ENCODE peak calls at places on chromosomes 7 and 10, in seven cellular contexts. H, U, Y, V, Z, T and A are unnamed samples.

GRCh38 chr10:100802607-100803006 is 57.2 kb downstream of the PAX2 start:
- DNase-seq in H (no peak), U (no peak), Y (no peak), V (peak), Z (no peak), T (no peak), A (no peak)

GRCh38 chr7:41792099-41792498 is 89.2 kb upstream of the INHBA start:
- DNase-seq in H (no peak), U (no peak), Y (no peak), V (no peak), Z (no peak), T (peak), A (no peak)

GRCh38 chr10:61608255-61609040 is 54.3 kb upstream of the CABCOCO1 start:
- DNase-seq in H (no peak), U (no peak), Y (no peak), V (no peak), Z (no peak), T (no peak), A (no peak)

GRCh38 chr10:131452926-131453771 is 141.6 kb upstream of the TCERG1L start:
- DNase-seq in H (peak), U (no peak), Y (peak), V (no peak), Z (peak), T (no peak), A (peak)

GRCh38 chr7:132049462-132050304 is 493.3 kb upstream of the PODXL start:
- DNase-seq in H (peak), U (peak), Y (peak), V (peak), Z (peak), T (peak), A (peak)

GRCh38 chr7:38855389-38855788 is 53.6 kb downstream of the VPS41 start:
- DNase-seq in H (no peak), U (no peak), Y (no peak), V (no peak), Z (no peak), T (no peak), A (no peak)

GRCh38 chr10:109898666-109899577 is 24.4 kb downstream of the XPNPEP1 start:
- DNase-seq in H (no peak), U (no peak), Y (no peak), V (no peak), Z (no peak), T (peak), A (no peak)

GRCh38 chr7:64951250-64951848 is 39.5 kb downstream of the ZNF117 start:
- DNase-seq in H (no peak), U (peak), Y (peak), V (peak), Z (no peak), T (peak), A (peak)

GRCh38 chr10:42960491-42961155 is 116.2 kb upstream of the RET start:
- DNase-seq in H (peak), U (peak), Y (no peak), V (peak), Z (peak), T (peak), A (peak)

GRCh38 chr10:4807803-4808507 is 18.1 kb upstream of the AKR1E2 start:
- DNase-seq in H (no peak), U (peak), Y (no peak), V (no peak), Z (no peak), T (peak), A (peak)

GRCh38 chr10:47311900-47312662 is 10.2 kb upstream of the GDF2 start:
- DNase-seq in H (peak), U (peak), Y (peak), V (peak), Z (peak), T (peak), A (peak)

GRCh38 chr7:7157177-7157886 is 25.0 kb upstream of the C1GALT1 start:
- DNase-seq in H (no peak), U (peak), Y (no peak), V (no peak), Z (no peak), T (peak), A (no peak)

GRCh38 chr10:70293169-70293813 is 9.5 kb upstream of the NPFFR1 start:
- DNase-seq in H (no peak), U (no peak), Y (no peak), V (no peak), Z (no peak), T (no peak), A (peak)

GRCh38 chr10:14476641-14477407 is 146.1 kb upstream of the FRMD4A start:
- DNase-seq in H (no peak), U (no peak), Y (no peak), V (no peak), Z (no peak), T (peak), A (peak)

GRCh38 chr10:24196426-24197039 is 12.4 kb upstream of the KIAA1217 start:
- DNase-seq in H (peak), U (peak), Y (peak), V (peak), Z (peak), T (peak), A (peak)

GRCh38 chr10:119663866-119664698 is 12.9 kb downstream of the BAG3 start:
- DNase-seq in H (no peak), U (no peak), Y (no peak), V (peak), Z (no peak), T (no peak), A (peak)

GRCh38 chr7:98249106-98249505 is 2.9 kb downstream of the TECPR1 start:
- DNase-seq in H (no peak), U (no peak), Y (no peak), V (peak), Z (no peak), T (no peak), A (no peak)

GRCh38 chr10:29784175-29784773 is 149.5 kb upstream of the SVIL start:
- DNase-seq in H (peak), U (peak), Y (no peak), V (peak), Z (no peak), T (peak), A (peak)

GRCh38 chr10:111967547-111967946 is 216.0 kb downstream of the GPAM start:
- DNase-seq in H (no peak), U (no peak), Y (no peak), V (no peak), Z (no peak), T (no peak), A (peak)

GRCh38 chr7:102426268-102427031 is 6.9 kb upstream of the ORAI2 start:
- DNase-seq in H (no peak), U (no peak), Y (no peak), V (no peak), Z (no peak), T (no peak), A (no peak)

GRCh38 chr7:64902806-64903721 is at the start of gene ZNF273:
- DNase-seq in H (peak), U (peak), Y (peak), V (peak), Z (peak), T (peak), A (peak)

GRCh38 chr10:52571018-52571417 is 201.6 kb downstream of the MBL2 start:
- DNase-seq in H (no peak), U (no peak), Y (no peak), V (no peak), Z (no peak), T (peak), A (no peak)

GRCh38 chr7:131581241-131582157 is 25.1 kb upstream of the PODXL start:
- DNase-seq in H (peak), U (no peak), Y (no peak), V (no peak), Z (peak), T (no peak), A (no peak)

GRCh38 chr10:91137822-91138221 is 82.6 kb upstream of the PCGF5 start:
- DNase-seq in H (no peak), U (no peak), Y (no peak), V (no peak), Z (no peak), T (no peak), A (no peak)

GRCh38 chr7:137953043-137953691 is 48.7 kb downstream of the CREB3L2 start:
- DNase-seq in H (no peak), U (peak), Y (no peak), V (no peak), Z (no peak), T (peak), A (peak)

GRCh38 chr7:2680792-2681490 is 7.1 kb upstream of the AMZ1 start:
- DNase-seq in H (peak), U (peak), Y (peak), V (peak), Z (peak), T (peak), A (peak)

GRCh38 chr10:129514568-129515451 is 47.8 kb downstream of the MGMT start:
- DNase-seq in H (no peak), U (no peak), Y (no peak), V (no peak), Z (peak), T (no peak), A (no peak)

GRCh38 chr7:78311176-78311575 is 512.6 kb downstream of the PHTF2 start:
- DNase-seq in H (no peak), U (no peak), Y (no peak), V (no peak), Z (no peak), T (no peak), A (no peak)

GRCh38 chr7:468681-469590 is 50.7 kb downstream of the PDGFA start:
- DNase-seq in H (no peak), U (peak), Y (no peak), V (no peak), Z (no peak), T (peak), A (no peak)

GRCh38 chr10:72007246-72007892 is 43.2 kb downstream of the CHST3 start:
- DNase-seq in H (no peak), U (no peak), Y (no peak), V (no peak), Z (no peak), T (no peak), A (no peak)

GRCh38 chr10:120938822-120939221 is 87.7 kb downstream of the WDR11 start:
- DNase-seq in H (no peak), U (no peak), Y (no peak), V (no peak), Z (no peak), T (no peak), A (no peak)

GRCh38 chr10:21281765-21282484 is 243.6 kb downstream of the SKIDA1 start:
- DNase-seq in H (peak), U (no peak), Y (no peak), V (peak), Z (peak), T (no peak), A (peak)

GRCh38 chr7:92768501-92769360 is 67.6 kb downstream of the CDK6 start:
- DNase-seq in H (no peak), U (peak), Y (no peak), V (no peak), Z (no peak), T (peak), A (no peak)

GRCh38 chr10:116952729-116953128 is 52.3 kb downstream of the SHTN1 start:
- DNase-seq in H (no peak), U (no peak), Y (no peak), V (no peak), Z (no peak), T (no peak), A (no peak)

GRCh38 chr10:123857616-123858015 is 34.0 kb downstream of the CPXM2 start:
- DNase-seq in H (no peak), U (no peak), Y (no peak), V (no peak), Z (peak), T (no peak), A (no peak)

GRCh38 chr7:98137826-98138151 is 31.1 kb downstream of the LMTK2 start:
- DNase-seq in H (no peak), U (no peak), Y (no peak), V (no peak), Z (no peak), T (no peak), A (no peak)

GRCh38 chr10:86389441-86390193 is 23.0 kb upstream of the GRID1 start:
- DNase-seq in H (peak), U (peak), Y (no peak), V (peak), Z (peak), T (peak), A (peak)

GRCh38 chr10:120581496-120581895 is 124.5 kb downstream of the PLPP4 start:
- DNase-seq in H (peak), U (no peak), Y (no peak), V (no peak), Z (no peak), T (no peak), A (peak)

GRCh38 chr10:49598164-49598856 is 11.8 kb upstream of the SLC18A3 start:
- DNase-seq in H (no peak), U (no peak), Y (no peak), V (no peak), Z (no peak), T (no peak), A (no peak)

GRCh38 chr10:60490013-60490412 is 100.3 kb upstream of the ANK3 start:
- DNase-seq in H (no peak), U (peak), Y (no peak), V (no peak), Z (no peak), T (peak), A (no peak)

DNA sequence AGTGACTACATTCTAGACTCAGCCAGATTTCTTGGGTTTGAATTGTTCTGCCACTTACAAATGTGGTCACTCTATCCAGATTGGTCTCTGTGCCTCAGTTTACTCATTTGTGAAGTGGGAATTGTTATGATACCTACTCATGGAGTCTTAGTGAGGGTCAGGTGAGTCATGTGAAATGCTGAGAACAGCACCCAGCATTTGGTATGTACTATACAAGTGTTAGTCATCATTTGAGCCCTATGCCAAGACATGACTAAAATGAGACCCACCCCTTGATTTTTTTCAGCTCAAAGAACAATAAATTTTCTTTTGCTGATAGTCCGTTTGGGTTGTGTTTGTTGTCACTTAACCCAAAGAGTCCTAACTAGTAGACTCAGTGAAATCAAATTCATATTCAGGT is 92.8 kb downstream of the CHN2 start:
- DNase-seq in H (no peak), U (peak), Y (no peak), V (no peak), Z (no peak), T (peak), A (no peak)
- H2BK5ac ChIP-seq in H (no peak), U (no peak), Y (no peak), V (no peak), Z (no peak), T (no peak), A (no peak)

GRCh38 chr10:50981904-50982303 is 92.4 kb upstream of the PRKG1 start:
- DNase-seq in H (no peak), U (no peak), Y (no peak), V (no peak), Z (no peak), T (no peak), A (no peak)

GRCh38 chr10:50982989-50983388 is 91.3 kb upstream of the PRKG1 start:
- DNase-seq in H (no peak), U (no peak), Y (no peak), V (no peak), Z (no peak), T (no peak), A (no peak)

DNA sequence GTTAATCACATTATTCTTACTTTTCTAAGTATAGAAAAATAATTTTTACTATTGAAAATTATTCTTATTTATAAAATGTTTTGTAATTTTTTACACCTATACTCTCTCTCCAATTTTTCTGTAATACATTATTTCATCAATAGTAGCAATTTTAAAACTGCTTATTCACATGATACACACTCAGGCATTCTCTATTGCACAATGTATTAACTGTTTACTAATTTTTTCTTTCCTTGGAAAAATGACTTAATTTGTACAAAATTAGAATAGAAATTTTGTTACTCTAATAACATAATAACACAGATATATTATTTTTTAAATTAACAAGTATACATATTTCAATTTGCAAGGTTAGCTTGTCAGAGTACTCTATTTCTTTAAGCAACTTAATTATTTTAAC is 92.9 kb upstream of the PRKG1 start:
- DNase-seq in H (no peak), U (no peak), Y (no peak), V (no peak), Z (no peak), T (no peak), A (no peak)
- H3K23ac ChIP-seq in H (no peak), U (no peak), Y (no peak), V (no peak), Z (no peak), T (no peak), A (no peak)

GRCh38 chr7:84102213-84102612 is 92.4 kb downstream of the SEMA3A start:
- DNase-seq in H (no peak), U (peak), Y (no peak), V (no peak), Z (no peak), T (peak), A (no peak)
- H3K4ac ChIP-seq in H (no peak), U (no peak), Y (no peak), V (no peak), Z (no peak), T (no peak), A (no peak)

GRCh38 chr7:94843553-94843952 is 63.8 kb upstream of the PPP1R9A start:
- DNase-seq in H (no peak), U (no peak), Y (no peak), V (no peak), Z (no peak), T (no peak), A (no peak)
- H2BK5ac ChIP-seq in H (no peak), U (no peak), Y (no peak), V (no peak), Z (no peak), T (no peak), A (no peak)

DNA sequence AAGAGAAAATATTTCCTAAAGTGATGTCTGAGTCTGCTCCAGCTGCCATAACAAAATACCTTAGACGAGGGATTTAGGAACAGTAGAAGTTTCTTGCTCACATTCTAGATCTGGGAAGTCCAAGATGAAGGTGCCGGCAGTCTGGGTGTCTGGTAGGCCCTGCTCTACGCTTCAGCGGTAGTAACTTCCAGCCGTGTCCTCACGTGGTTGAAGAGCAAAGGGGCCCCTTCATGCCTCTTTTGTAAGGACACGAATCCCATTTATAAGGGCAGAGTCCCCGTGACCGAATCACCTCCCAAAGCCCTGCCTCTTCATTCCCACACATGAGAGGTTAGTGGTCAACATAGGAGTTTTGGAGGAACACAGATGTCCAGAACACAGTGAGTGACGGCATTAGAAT is 52.2 kb upstream of the INPP5A start:
- DNase-seq in H (no peak), U (no peak), Y (no peak), V (no peak), Z (no peak), T (no peak), A (no peak)
- H3K23ac ChIP-seq in H (no peak), U (no peak), Y (no peak), V (no peak), Z (no peak), T (no peak), A (no peak)

DNA sequence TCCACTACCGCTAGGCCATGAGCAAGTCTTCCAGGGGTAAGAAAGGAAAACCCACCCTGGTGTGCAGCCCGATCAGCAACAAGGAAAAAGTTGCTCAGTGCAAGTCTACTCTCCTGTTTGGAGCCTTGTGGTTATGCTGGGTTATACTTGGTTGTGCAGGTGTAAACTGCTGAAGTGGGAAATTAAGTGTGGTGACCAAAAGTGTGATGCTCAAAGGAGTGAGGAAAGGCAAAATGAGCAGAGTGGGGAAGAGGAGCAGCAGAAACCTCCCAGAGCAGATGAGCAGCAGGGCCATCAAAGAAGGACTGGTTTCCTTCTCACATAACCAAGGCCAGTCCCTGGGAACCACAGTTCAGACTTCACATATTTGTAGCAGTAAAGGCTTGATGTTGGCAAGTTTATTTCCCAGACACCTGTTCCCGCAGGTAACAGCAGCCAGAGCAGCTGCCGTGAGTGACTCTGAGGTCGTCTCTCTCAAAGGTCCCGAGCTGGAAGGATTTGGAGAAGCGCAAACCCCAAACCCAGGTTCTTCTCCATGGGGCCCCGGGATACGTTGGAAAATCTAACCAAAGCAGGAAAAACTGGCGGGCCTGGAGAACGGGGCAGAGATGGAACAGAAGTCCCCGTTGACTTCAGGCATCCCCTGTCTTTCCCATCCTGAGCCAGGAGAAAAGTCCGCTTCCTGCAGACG is 607 bp upstream of the SMO start:
- DNase-seq in H (no peak), U (peak), Y (no peak), V (no peak), Z (no peak), T (no peak), A (no peak)
- H3K4ac ChIP-seq in H (no peak), U (no peak), Y (no peak), V (no peak), Z (no peak), T (peak), A (no peak)

DNA sequence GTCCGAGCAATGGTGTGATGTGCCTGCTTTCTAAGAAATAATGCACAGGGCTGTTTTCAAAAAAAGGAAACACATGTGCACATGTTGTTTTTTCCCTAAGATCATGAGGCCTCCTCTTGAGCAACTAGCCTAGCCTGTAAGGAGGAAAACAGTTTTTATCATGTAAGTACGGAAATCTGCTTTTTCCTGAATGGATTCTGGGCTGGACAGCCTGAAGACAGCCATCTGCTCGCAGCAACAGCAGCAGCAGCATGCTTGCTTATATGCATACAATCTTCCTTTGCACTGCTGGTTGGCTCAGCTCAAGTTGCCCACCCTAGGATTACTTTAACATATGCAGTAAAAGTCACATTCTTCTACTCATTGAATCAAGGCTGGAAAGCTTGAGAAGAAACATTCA is 87.0 kb downstream of the HIBADH start:
- DNase-seq in H (no peak), U (no peak), Y (no peak), V (no peak), Z (no peak), T (no peak), A (no peak)
- H2BK5ac ChIP-seq in H (no peak), U (no peak), Y (no peak), V (no peak), Z (no peak), T (no peak), A (no peak)